ENCODE peak calls at places on chromosomes 1 and 21, in ten cellular contexts. C is prostate gland, N is fibroblast of mammary gland, Q is AG09319, D is neural progenitor cell, R is ascending aorta, L is fibroblast of lung, P is heart right ventricle, H is brain microvascular endothelial cell, M is A549. U is an unnamed sample.

GRCh38 chr1:196910208-196910607 is 22.4 kb downstream of the CFHR4 start:
- DNase-seq in Q (no peak), M (no peak), P (no peak), L (no peak), C (no peak), D (no peak), N (peak), R (no peak), H (peak), U (no peak)

GRCh38 chr1:51314974-51315373 is 15.4 kb downstream of the TTC39A start:
- DNase-seq in C (peak), P (no peak), Q (no peak), L (no peak), H (no peak), N (no peak), D (no peak), R (no peak), M (no peak), U (no peak)

GRCh38 chr1:36567601-36568341 is 85.1 kb upstream of the CSF3R start:
- DNase-seq in H (no peak), M (no peak), L (no peak), R (peak), C (no peak), P (no peak), Q (no peak), N (no peak), D (peak), U (peak)

GRCh38 chr1:86470859-86471258 is 2.1 kb downstream of the CLCA1 start:
- DNase-seq in P (no peak), M (no peak), R (no peak), D (no peak), L (no peak), C (no peak), Q (no peak), H (no peak), N (no peak), U (no peak)

GRCh38 chr21:37266515-37267221 is 466 bp downstream of the VPS26C start:
- DNase-seq in M (no peak), R (no peak), Q (no peak), N (peak), P (peak), D (peak), L (peak), C (no peak), H (peak), U (peak)

GRCh38 chr1:76500111-76500510 is 367.2 kb upstream of the ST6GALNAC5 start:
- DNase-seq in H (no peak), D (no peak), N (no peak), R (no peak), Q (no peak), C (no peak), M (no peak), P (no peak), L (no peak), U (no peak)

GRCh38 chr1:6703016-6703415 is 1.4 kb upstream of the DNAJC11 start:
- DNase-seq in C (no peak), R (no peak), Q (no peak), L (no peak), D (no peak), M (no peak), P (no peak), H (no peak), N (peak), U (no peak)

GRCh38 chr1:39214998-39215873 is 10.7 kb downstream of the MACF1 start:
- DNase-seq in D (peak), H (no peak), R (no peak), P (no peak), Q (no peak), C (no peak), M (no peak), N (no peak), L (peak), U (peak)

GRCh38 chr1:89804646-89805237 is 16.1 kb upstream of the LRRC8D start:
- DNase-seq in N (peak), L (peak), R (peak), Q (peak), P (peak), M (peak), D (peak), H (peak), C (peak), U (peak)

GRCh38 chr1:9291914-9292360 is 757 bp upstream of the SPSB1 start:
- DNase-seq in M (no peak), L (peak), C (peak), H (peak), N (peak), D (peak), R (peak), Q (no peak), P (peak), U (no peak)

GRCh38 chr1:61742620-61743431 is 546 bp downstream of the PATJ start:
- DNase-seq in P (peak), N (peak), H (no peak), R (peak), M (peak), C (peak), L (peak), Q (peak), D (peak), U (no peak)

GRCh38 chr21:14119038-14119437 is 91.7 kb downstream of the LIPI start:
- DNase-seq in D (peak), L (no peak), Q (no peak), N (no peak), H (no peak), R (no peak), P (no peak), C (no peak), M (no peak), U (no peak)

GRCh38 chr1:209871006-209871405 is 43.2 kb downstream of the UTP25 start:
- DNase-seq in H (no peak), L (no peak), M (no peak), Q (no peak), D (peak), N (no peak), R (no peak), C (no peak), P (no peak), U (no peak)

GRCh38 chr1:209926045-209926444 is 12.0 kb upstream of the SYT14 start:
- DNase-seq in N (peak), Q (peak), P (no peak), L (peak), H (peak), M (no peak), C (no peak), R (no peak), D (no peak), U (no peak)

GRCh38 chr1:174433451-174433850 is 14.3 kb upstream of the GPR52 start:
- DNase-seq in D (no peak), R (no peak), H (peak), P (no peak), N (peak), L (peak), Q (peak), M (no peak), C (no peak), U (no peak)

GRCh38 chr1:26360051-26360806 is 6.3 kb upstream of the CRYBG2 start:
- DNase-seq in H (no peak), Q (no peak), P (no peak), L (no peak), C (no peak), R (no peak), N (no peak), M (no peak), D (peak), U (no peak)

DNA sequence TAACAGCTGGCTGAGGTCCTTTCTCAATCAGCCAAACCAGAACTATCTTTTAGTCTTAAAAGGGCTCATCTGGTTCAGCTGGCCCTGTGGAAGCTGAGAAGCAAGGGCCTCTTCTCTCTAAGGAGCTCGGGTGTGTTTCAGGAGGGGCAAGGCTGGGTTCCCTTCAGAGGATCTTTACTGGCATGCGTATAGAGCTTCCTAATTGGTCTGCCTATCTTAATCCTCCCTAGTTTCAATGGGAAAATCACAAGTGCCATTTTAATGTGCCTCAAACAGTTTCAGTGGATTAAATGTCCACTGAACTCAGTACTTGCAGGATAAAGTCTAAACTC is 81.5 kb upstream of the LBR start:
- DNase-seq in R (no peak), P (no peak), N (no peak), Q (no peak), M (no peak), D (peak), H (no peak), L (no peak), C (no peak), U (no peak)
- TF ChIP-seq CTCF in R (no peak), P (no peak), N (no peak), Q (no peak), M (no peak), D (no peak), H (no peak), L (no peak), C (no peak), U (no peak)

DNA sequence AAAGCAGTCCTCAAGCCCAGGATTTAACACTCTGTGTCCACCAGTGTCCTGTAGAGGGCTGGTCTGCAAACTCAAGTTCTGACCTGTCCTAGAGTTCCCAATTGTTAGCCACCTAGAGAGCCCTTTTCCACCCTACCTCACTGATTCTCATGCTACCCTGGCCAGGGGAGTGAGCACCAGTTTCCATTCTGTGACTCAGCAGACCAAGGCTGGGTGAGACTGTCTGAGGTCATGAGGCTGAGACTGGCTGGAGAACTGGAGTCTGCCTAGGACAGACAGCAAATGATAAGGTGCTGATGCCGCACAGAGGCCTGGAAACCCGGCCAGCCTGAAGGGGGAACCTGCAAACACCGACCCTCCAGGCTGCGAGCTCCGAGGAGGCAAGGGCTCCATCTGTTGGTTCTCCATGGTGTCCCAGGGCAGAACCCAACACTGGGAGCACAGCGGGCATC is 13.7 kb downstream of the GLIS1 start:
- DNase-seq in N (no peak), H (no peak), M (no peak), R (no peak), P (no peak), D (peak), C (no peak), Q (no peak), L (peak), U (no peak)
- TF ChIP-seq CTCF in N (no peak), H (peak), M (no peak), R (no peak), P (no peak), D (peak), C (no peak), Q (no peak), L (peak), U (no peak)

DNA sequence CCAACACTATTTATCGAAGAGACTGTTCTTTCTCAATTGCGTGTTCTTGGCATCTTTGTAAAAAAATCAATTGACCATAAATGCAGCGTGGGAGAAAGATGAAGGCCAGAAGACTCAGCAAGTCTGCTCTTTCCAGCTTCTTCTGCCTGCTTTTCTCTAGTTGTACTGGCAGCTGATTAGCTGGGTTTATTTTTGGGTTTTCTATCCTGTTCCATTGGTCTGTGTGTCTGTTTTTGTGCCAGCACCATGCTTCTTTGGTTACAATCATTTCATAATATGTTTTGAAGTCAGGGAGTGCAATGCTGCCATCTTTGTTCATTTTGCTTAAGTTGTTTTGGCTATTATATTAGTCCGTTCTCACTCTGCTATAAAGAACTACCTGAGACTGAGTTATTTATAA is 201.8 kb upstream of the B3GALT2 start:
- DNase-seq in Q (no peak), H (no peak), M (no peak), N (no peak), L (no peak), C (no peak), D (no peak), P (no peak), R (no peak), U (no peak)
- TF ChIP-seq CTCF in Q (no peak), H (no peak), M (no peak), N (no peak), L (no peak), C (no peak), D (no peak), P (no peak), R (no peak), U (no peak)

GRCh38 chr21:18265955-18266354 is 21.3 kb downstream of the CHODL start:
- DNase-seq in M (no peak), L (no peak), N (no peak), H (no peak), Q (no peak), R (no peak), P (no peak), C (no peak), D (no peak), U (no peak)
- TF ChIP-seq CTCF in M (no peak), L (no peak), N (no peak), H (no peak), Q (no peak), R (no peak), P (no peak), C (no peak), D (no peak), U (no peak)